ENCODE peak calls at places on chromosomes 16 and 17, in nine cellular contexts. J, Q, G, Y, T, C, E, A and P are unnamed samples. For H3K9me3 and H3K4me1, the result is how much of the 10 kb centered on the place peaks cover.

GRCh38 chr16:24850289-24850931 is 4.6 kb downstream of the SLC5A11 start:
- DNase-seq in A (no peak), J (peak), Y (no peak), C (no peak), T (no peak), G (no peak), Q (no peak), E (no peak), P (no peak)

GRCh38 chr17:8222380-8222629 is 11.9 kb upstream of the AURKB start:
- DNase-seq in T (no peak), J (no peak), E (no peak), A (no peak), Q (no peak), Y (no peak), G (no peak), C (no peak), P (no peak)

GRCh38 chr17:64289652-64290051 is 26.6 kb upstream of the TEX2 start:
- DNase-seq in C (no peak), Q (no peak), A (no peak), Y (no peak), J (no peak), E (no peak), T (no peak), G (no peak), P (no peak)

GRCh38 chr17:61443475-61443882 is 8.7 kb upstream of the TBX4 start:
- DNase-seq in Q (no peak), Y (no peak), T (no peak), A (no peak), G (no peak), E (no peak), C (no peak), J (no peak), P (no peak)

GRCh38 chr17:81511550-81511799 is 1.1 kb downstream of the ACTG1 start:
- DNase-seq in G (no peak), C (no peak), Y (no peak), A (no peak), T (no peak), J (no peak), Q (no peak), E (no peak), P (no peak)

GRCh38 chr17:8698142-8699050 is 46.2 kb downstream of the CCDC42 start:
- DNase-seq in A (peak), E (peak), T (no peak), J (peak), G (no peak), Q (no peak), C (no peak), Y (peak), P (no peak)

GRCh38 chr16:53080345-53081031 is 25.7 kb downstream of the CHD9 start:
- DNase-seq in A (no peak), J (peak), Y (peak), C (peak), Q (peak), E (peak), T (no peak), G (no peak), P (no peak)

GRCh38 chr17:50594931-50595330 is 34.4 kb downstream of the CACNA1G start:
- DNase-seq in J (no peak), A (no peak), Q (no peak), E (no peak), G (no peak), C (no peak), T (no peak), Y (no peak), P (no peak)

GRCh38 chr17:21772321-21772720 is 80.0 kb downstream of the KCNJ18 start:
- DNase-seq in C (no peak), T (no peak), E (no peak), Y (no peak), G (no peak), A (no peak), Q (no peak), J (no peak), P (peak)

GRCh38 chr16:856101-856500 is 55.6 kb upstream of the GNG13 start:
- DNase-seq in C (no peak), A (no peak), T (no peak), E (no peak), Q (no peak), J (no peak), G (no peak), Y (no peak), P (no peak)
- H3K9me3 ChIP-seq in C (under half), A (under half), T (under half), E (under half), Q (under half), J (under half), G (under half), Y (under half), P (under half)

DNA sequence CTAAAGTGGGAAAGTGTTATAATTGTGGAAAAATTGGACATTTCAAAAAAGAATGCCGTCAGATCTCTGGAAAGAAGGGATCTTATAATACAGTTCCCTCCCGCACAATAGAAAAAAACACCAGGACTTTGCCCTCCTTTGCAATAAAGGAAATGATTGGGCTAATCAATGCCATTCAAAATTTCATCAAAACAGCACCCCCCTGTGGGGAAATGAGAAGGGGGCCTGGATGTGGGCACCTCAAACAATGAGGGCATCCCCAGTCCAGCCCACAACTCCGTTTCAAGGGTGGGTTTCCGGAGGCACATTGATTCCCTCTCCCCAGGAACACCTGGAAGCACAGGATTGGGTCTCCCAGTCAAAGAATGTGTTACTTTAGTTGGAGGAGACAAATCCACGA is 26.1 kb downstream of the CD300LG start:
- DNase-seq in G (no peak), C (no peak), T (no peak), E (no peak), J (no peak), Q (no peak), Y (no peak), A (no peak), P (no peak)
- TF ChIP-seq CTCF in G (peak), C (no peak), T (no peak), E (no peak), J (no peak), Q (no peak), Y (no peak), A (no peak), P (peak)

GRCh38 chr17:59827721-59828477 is 64.8 kb downstream of the TUBD1 start:
- DNase-seq in Q (peak), G (no peak), A (no peak), Y (no peak), J (no peak), E (no peak), C (no peak), T (no peak), P (no peak)
- H3K4me1 ChIP-seq in Q (half or more), G (under half), A (under half), Y (under half), J (under half), E (under half), C (half or more), T (half or more), P (half or more)

DNA sequence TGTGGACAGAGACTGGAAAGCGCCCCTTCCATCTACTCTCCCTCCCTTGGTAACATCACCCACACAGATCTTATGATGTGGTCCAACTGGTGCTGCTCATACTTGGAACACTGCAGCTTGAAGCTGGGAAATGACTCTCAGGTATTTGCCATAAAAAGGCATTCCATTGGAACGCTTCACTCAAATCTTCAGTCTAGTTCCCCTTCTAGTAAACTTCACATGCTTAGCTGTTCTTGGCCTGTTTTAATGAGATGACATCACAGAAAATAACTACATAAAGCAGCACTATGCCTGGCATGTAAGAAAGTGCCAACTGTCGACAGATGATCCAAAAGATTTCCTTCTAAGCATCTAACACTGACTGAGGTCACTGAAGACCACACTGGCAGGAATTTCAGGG is 9.3 kb downstream of the ZNF263 start:
- DNase-seq in Q (no peak), Y (no peak), E (no peak), C (no peak), T (no peak), G (no peak), A (no peak), J (no peak), P (no peak)
- H3K9me3 ChIP-seq in Q (half or more), Y (under half), E (half or more), C (half or more), T (half or more), G (half or more), A (half or more), J (under half), P (under half)

DNA sequence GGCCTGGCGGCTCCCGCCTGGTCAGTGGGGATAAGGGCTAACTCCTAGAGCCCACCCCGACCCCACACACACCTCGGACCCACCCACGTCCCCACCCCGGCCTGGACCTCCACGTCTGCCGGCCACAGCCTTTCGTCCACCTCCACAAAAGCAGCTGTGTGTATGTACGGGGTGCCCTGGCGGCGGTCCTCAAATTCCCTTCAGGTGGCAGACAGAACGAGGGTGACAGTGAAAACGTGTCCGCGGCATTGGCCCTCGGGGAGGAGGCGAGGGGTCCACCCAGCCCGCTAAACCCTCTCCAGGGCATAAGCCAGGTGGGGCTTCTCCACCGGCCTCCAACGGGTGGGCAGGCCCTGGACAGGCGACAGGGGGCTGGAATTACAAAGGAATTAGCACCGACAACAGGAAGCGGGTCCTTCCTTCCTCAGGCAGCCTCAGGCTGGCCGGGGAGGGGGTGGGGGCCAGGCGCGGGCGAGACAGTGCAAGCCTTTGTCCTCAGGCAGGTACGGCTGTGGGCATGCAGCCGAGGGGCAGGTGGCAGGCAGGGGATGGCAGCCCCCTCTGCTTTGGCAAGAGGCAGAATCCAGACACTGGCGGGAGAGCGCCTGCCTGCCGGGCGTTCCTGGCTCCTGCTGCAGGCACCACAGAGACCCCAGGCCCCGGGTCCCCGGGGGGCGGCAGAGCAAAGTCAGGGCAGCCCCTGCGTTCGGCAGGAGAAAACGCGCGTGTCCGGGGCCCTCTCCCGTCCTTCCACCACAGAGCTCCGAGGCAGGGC is 12.3 kb upstream of the PITPNA start:
- DNase-seq in T (no peak), A (no peak), E (no peak), Y (no peak), J (no peak), Q (no peak), C (no peak), G (no peak), P (no peak)
- TF ChIP-seq CTCF in T (no peak), A (no peak), E (no peak), Y (no peak), J (no peak), Q (no peak), C (no peak), G (no peak), P (no peak)